ENCODE peak calls at places on chromosomes 6 and 20, in eight cellular contexts. F is CD4-positive, alpha-beta T cell; B is SHP77; G is NCI-H1694; M is activated T-cell treated with anti-CD3 and anti-CD28 coated beads for 1 hour; U is ecto neural progenitor cell; Z is mesendoderm; P is GF-D8. C is an unnamed sample.

GRCh38 chr6:13407709-13408695 is 79.4 kb downstream of the GFOD1 start:
- DNase-seq in F (no peak), B (no peak), G (no peak), M (no peak), U (no peak), Z (no peak), P (peak), C (no peak)

GRCh38 chr6:1315560-1316386 is 3.9 kb downstream of the FOXQ1 start:
- DNase-seq in F (no peak), B (no peak), G (no peak), M (no peak), U (no peak), Z (no peak), P (no peak), C (no peak)

GRCh38 chr6:122322824-122323223 is 76.6 kb upstream of the HSF2 start:
- DNase-seq in F (no peak), B (no peak), G (no peak), M (no peak), U (no peak), Z (no peak), P (no peak), C (no peak)

GRCh38 chr6:112595841-112596240 is 248.7 kb downstream of the RFPL4B start:
- DNase-seq in F (no peak), B (no peak), G (no peak), M (no peak), U (no peak), Z (no peak), P (no peak), C (no peak)

GRCh38 chr6:5851261-5851757 is 155.4 kb downstream of the NRN1 start:
- DNase-seq in F (peak), B (peak), G (no peak), M (peak), U (peak), Z (peak), P (no peak), C (peak)

GRCh38 chr20:63473555-63474449 is 1.3 kb upstream of the KCNQ2 start:
- DNase-seq in F (no peak), B (no peak), G (no peak), M (no peak), U (no peak), Z (no peak), P (no peak), C (no peak)

GRCh38 chr6:89566011-89566775 is 72.4 kb downstream of the LYRM2 start:
- DNase-seq in F (no peak), B (no peak), G (no peak), M (no peak), U (no peak), Z (no peak), P (no peak), C (no peak)

GRCh38 chr6:11810854-11811643 is 32.4 kb upstream of the ADTRP start:
- DNase-seq in F (no peak), B (no peak), G (no peak), M (no peak), U (no peak), Z (no peak), P (no peak), C (no peak)

GRCh38 chr6:146111864-146112263 is 83.0 kb downstream of the GRM1 start:
- DNase-seq in F (no peak), B (no peak), G (no peak), M (no peak), U (no peak), Z (peak), P (no peak), C (no peak)

GRCh38 chr20:56945057-56945456 is 316.0 kb downstream of the TFAP2C start:
- DNase-seq in F (no peak), B (no peak), G (no peak), M (no peak), U (no peak), Z (no peak), P (no peak), C (no peak)

GRCh38 chr6:111850288-111850937 is 22.8 kb downstream of the FYN start:
- DNase-seq in F (no peak), B (no peak), G (no peak), M (no peak), U (no peak), Z (no peak), P (no peak), C (no peak)

GRCh38 chr20:20547221-20547875 is 165.1 kb downstream of the RALGAPA2 start:
- DNase-seq in F (no peak), B (no peak), G (no peak), M (no peak), U (no peak), Z (no peak), P (peak), C (no peak)

GRCh38 chr6:3039384-3039783 is 28.9 kb upstream of the RIPK1 start:
- DNase-seq in F (no peak), B (peak), G (no peak), M (no peak), U (no peak), Z (no peak), P (no peak), C (no peak)

GRCh38 chr6:28772480-28773381 is 151.1 kb downstream of the TRIM27 start:
- DNase-seq in F (no peak), B (no peak), G (no peak), M (no peak), U (no peak), Z (peak), P (no peak), C (no peak)